ENCODE peak calls at places on chromosomes 6 and 20, in five cellular contexts. W, L, J, S and K are unnamed samples.

GRCh38 chr6:95280690-95281273 is 296.6 kb upstream of the MANEA start:
- DNase-seq in W (peak; percentile 62), L (no peak), J (no peak), S (peak; percentile 14), K (peak; percentile 2)

GRCh38 chr20:47453167-47453782 is 48.4 kb upstream of the NCOA3 start:
- DNase-seq in W (peak; percentile 93), L (no peak), J (peak; percentile 64), S (peak; percentile 97), K (peak; percentile 73)

GRCh38 chr6:126444874-126445273 is 105.0 kb downstream of the CENPW start:
- DNase-seq in W (peak; percentile 28), L (no peak), J (no peak), S (peak; percentile 2), K (no peak)

GRCh38 chr20:52295556-52295955 is 104.0 kb upstream of the ZFP64 start:
- DNase-seq in W (peak; percentile 34), L (no peak), J (no peak), S (peak; percentile 1), K (no peak)

GRCh38 chr20:50286609-50287008 is 96.0 kb downstream of the CEBPB start:
- DNase-seq in W (peak; percentile 87), L (no peak), J (no peak), S (peak; percentile 95), K (peak; percentile 75)

GRCh38 chr6:116969211-116969863 is 92.3 kb downstream of the RFX6 start:
- DNase-seq in W (peak; percentile 61), L (no peak), J (no peak), S (peak; percentile 64), K (peak; percentile 37)

GRCh38 chr20:8583209-8584106 is 451.4 kb downstream of the PLCB1 start:
- DNase-seq in W (peak; percentile 81), L (no peak), J (no peak), S (no peak), K (no peak)

GRCh38 chr6:55239099-55239498 is 64.8 kb downstream of the HCRTR2 start:
- DNase-seq in W (peak; percentile 15), L (no peak), J (no peak), S (no peak), K (no peak)

GRCh38 chr6:99276747-99277146 is 72.7 kb downstream of the FAXC start:
- DNase-seq in W (peak; percentile 35), L (no peak), J (no peak), S (peak; percentile 70), K (no peak)

GRCh38 chr20:34262488-34263288 is 21.5 kb downstream of the ASIP start:
- DNase-seq in W (peak; percentile 88), L (no peak), J (no peak), S (peak; percentile 51), K (peak; percentile 48)

GRCh38 chr20:31630187-31630790 is 7.4 kb upstream of the COX4I2 start:
- DNase-seq in W (peak; percentile 23), L (no peak), J (no peak), S (no peak), K (no peak)

GRCh38 chr20:21508230-21509078 is 5.4 kb downstream of the NKX2-2 start:
- DNase-seq in W (no peak), L (no peak), J (no peak), S (no peak), K (no peak)

GRCh38 chr6:123091896-123092271 is 95.8 kb downstream of the CLVS2 start:
- DNase-seq in W (no peak), L (no peak), J (no peak), S (no peak), K (no peak)

GRCh38 chr6:11618533-11618932 is 81.0 kb downstream of the TMEM170B start:
- DNase-seq in W (peak; percentile 34), L (no peak), J (peak; percentile 3), S (peak; percentile 68), K (peak; percentile 44)

GRCh38 chr20:11582073-11582472 is 335.6 kb upstream of the BTBD3 start:
- DNase-seq in W (peak; percentile 56), L (no peak), J (no peak), S (no peak), K (no peak)

GRCh38 chr6:49563006-49563886 is 12.8 kb downstream of the C6orf141 start:
- DNase-seq in W (no peak), L (no peak), J (no peak), S (no peak), K (no peak)